ENCODE peak calls at places on chromosome 12, in six cellular contexts. B is PC-3, X is SK-N-SH, K is GM23248, U is GM23338, Z is MM.1S. E is an unnamed sample. For H3F3A, the result is how much of the 10 kb centered on the place peaks cover.

GRCh38 chr12:116266631-116267349 is 10.7 kb downstream of the MED13L start:
- DNase-seq in B (no peak), X (no peak), K (peak), U (no peak), Z (no peak), E (no peak)

GRCh38 chr12:124713436-124714082 is 146.1 kb upstream of the NCOR2 start:
- DNase-seq in B (no peak), X (peak), K (peak), U (no peak), Z (peak), E (peak)

GRCh38 chr12:6605425-6606330 is 1.5 kb downstream of the CHD4 start:
- DNase-seq in B (peak), X (peak), K (peak), U (peak), Z (peak), E (peak)

GRCh38 chr12:2693204-2693860 is 101.4 kb upstream of the FKBP4 start:
- DNase-seq in B (no peak), X (no peak), K (no peak), U (peak), Z (no peak), E (peak)

GRCh38 chr12:39300799-39301198 is 142.1 kb downstream of the KIF21A start:
- DNase-seq in B (no peak), X (no peak), K (peak), U (no peak), Z (no peak), E (no peak)

GRCh38 chr12:203462-204260 is 10.3 kb downstream of the SLC6A12 start:
- DNase-seq in B (no peak), X (peak), K (no peak), U (peak), Z (no peak), E (peak)

GRCh38 chr12:32312049-32312670 is 87.2 kb upstream of the FGD4 start:
- DNase-seq in B (peak), X (peak), K (peak), U (peak), Z (peak), E (peak)

GRCh38 chr12:113854385-113855136 is 111.6 kb downstream of the RBM19 start:
- DNase-seq in B (no peak), X (no peak), K (no peak), U (no peak), Z (no peak), E (no peak)

GRCh38 chr12:27309293-27309994 is 23.2 kb upstream of the BMAL2 start:
- DNase-seq in B (no peak), X (no peak), K (no peak), U (no peak), Z (peak), E (no peak)

GRCh38 chr12:49791700-49792099 is 36.5 kb downstream of the NCKAP5L start:
- DNase-seq in B (no peak), X (no peak), K (no peak), U (no peak), Z (no peak), E (no peak)

GRCh38 chr12:89574736-89575208 is 48.9 kb upstream of the POC1B start:
- DNase-seq in B (no peak), X (no peak), K (peak), U (peak), Z (no peak), E (no peak)

GRCh38 chr12:41514907-41515306 is 326.8 kb downstream of the PDZRN4 start:
- DNase-seq in B (no peak), X (peak), K (no peak), U (peak), Z (no peak), E (peak)

GRCh38 chr12:34033628-34034296 is 11.5 kb downstream of the ALG10 start:
- DNase-seq in B (peak), X (peak), K (peak), U (peak), Z (peak), E (peak)

GRCh38 chr12:109779382-109779781 is 53.8 kb downstream of the TRPV4 start:
- DNase-seq in B (peak), X (no peak), K (no peak), U (no peak), Z (no peak), E (no peak)

GRCh38 chr12:121992059-121992879 is 29.4 kb upstream of the BCL7A start:
- DNase-seq in B (peak), X (no peak), K (peak), U (no peak), Z (no peak), E (no peak)

GRCh38 chr12:19388131-19388549 is 51.2 kb upstream of the AEBP2 start:
- DNase-seq in B (no peak), X (no peak), K (peak), U (no peak), Z (no peak), E (no peak)

GRCh38 chr12:9134981-9135628 is 19.4 kb upstream of the A2M start:
- DNase-seq in B (peak), X (no peak), K (no peak), U (peak), Z (peak), E (no peak)

GRCh38 chr12:127485528-127485927 is 781.4 kb upstream of the TMEM132C start:
- DNase-seq in B (peak), X (no peak), K (peak), U (no peak), Z (peak), E (no peak)

GRCh38 chr12:132238487-132239248 is 90.7 kb downstream of the GALNT9 start:
- DNase-seq in B (no peak), X (no peak), K (peak), U (no peak), Z (no peak), E (no peak)

GRCh38 chr12:121578230-121579189 is 2.3 kb downstream of the KDM2B start:
- DNase-seq in B (no peak), X (peak), K (peak), U (peak), Z (no peak), E (peak)

GRCh38 chr12:25463521-25463920 is 89.6 kb downstream of the LMNTD1 start:
- DNase-seq in B (no peak), X (no peak), K (no peak), U (no peak), Z (no peak), E (no peak)

GRCh38 chr12:25734529-25735180 is 181.6 kb upstream of the LMNTD1 start:
- DNase-seq in B (no peak), X (no peak), K (no peak), U (no peak), Z (no peak), E (no peak)

GRCh38 chr12:116385486-116386217 is 108.2 kb upstream of the MED13L start:
- DNase-seq in B (no peak), X (no peak), K (no peak), U (peak), Z (no peak), E (peak)

GRCh38 chr12:12881495-12881894 is 9.9 kb upstream of the GPRC5A start:
- DNase-seq in B (peak), X (no peak), K (peak), U (no peak), Z (no peak), E (no peak)

GRCh38 chr12:48977290-48978281 is 536 bp upstream of the WNT1 start:
- DNase-seq in B (peak), X (peak), K (peak), U (peak), Z (peak), E (peak)

GRCh38 chr12:112013601-112014402 is 576 bp downstream of the ERP29 start:
- DNase-seq in B (peak), X (peak), K (peak), U (peak), Z (peak), E (peak)

GRCh38 chr12:63967358-63967757 is 122.9 kb downstream of the SRGAP1 start:
- DNase-seq in B (peak), X (no peak), K (peak), U (no peak), Z (no peak), E (no peak)

GRCh38 chr12:112577473-112578334 is 159.0 kb downstream of the PTPN11 start:
- DNase-seq in B (no peak), X (no peak), K (no peak), U (peak), Z (no peak), E (peak)

GRCh38 chr12:19462441-19462840 is 23.1 kb downstream of the AEBP2 start:
- DNase-seq in B (no peak), X (peak), K (no peak), U (no peak), Z (no peak), E (no peak)

DNA sequence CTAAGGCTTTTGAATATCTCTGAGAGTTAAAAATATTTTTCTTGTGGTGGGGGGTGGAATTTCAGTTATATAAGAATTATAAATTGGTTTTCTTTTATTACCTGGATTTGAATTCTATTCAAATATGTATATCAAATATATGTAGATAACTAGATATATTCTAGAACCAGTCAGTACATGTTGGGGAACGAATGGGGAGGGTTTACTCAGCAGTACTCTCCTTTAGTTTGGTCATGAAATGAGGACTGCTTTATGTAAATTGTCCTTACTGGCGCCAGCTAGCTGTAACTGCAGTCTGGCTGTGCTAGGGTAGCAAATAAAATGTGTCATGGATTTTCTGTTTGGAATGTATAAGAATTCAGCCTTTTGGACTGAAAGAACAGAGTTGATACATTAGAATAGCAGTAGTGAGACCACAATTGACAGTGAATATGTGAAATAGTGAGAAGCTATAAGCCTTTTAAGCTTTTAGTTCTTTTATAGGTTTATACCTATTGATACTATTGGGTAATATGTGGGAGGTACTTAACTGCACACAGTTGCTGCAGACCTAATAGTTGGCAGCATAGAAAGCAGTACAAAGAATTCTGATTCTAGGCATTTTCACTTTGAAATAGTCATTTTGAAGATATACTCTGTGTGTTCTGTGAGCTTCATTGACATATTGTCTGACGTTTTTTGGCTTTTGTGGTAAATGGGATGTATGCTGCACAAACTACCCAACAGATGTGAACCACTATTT is 29.0 kb downstream of the ATF7IP start:
- DNase-seq in B (peak), X (peak), K (peak), U (peak), Z (peak), E (peak)
- TF ChIP-seq EZH2phosphoT487 in B (no peak), X (no peak), K (no peak), U (no peak), Z (no peak), E (no peak)

GRCh38 chr12:56636118-56636674 is 6.1 kb upstream of the BAZ2A start:
- DNase-seq in B (peak), X (peak), K (peak), U (peak), Z (peak), E (peak)
- H3F3A ChIP-seq in B (under half), X (half or more), K (under half), U (under half), Z (half or more), E (half or more)

DNA sequence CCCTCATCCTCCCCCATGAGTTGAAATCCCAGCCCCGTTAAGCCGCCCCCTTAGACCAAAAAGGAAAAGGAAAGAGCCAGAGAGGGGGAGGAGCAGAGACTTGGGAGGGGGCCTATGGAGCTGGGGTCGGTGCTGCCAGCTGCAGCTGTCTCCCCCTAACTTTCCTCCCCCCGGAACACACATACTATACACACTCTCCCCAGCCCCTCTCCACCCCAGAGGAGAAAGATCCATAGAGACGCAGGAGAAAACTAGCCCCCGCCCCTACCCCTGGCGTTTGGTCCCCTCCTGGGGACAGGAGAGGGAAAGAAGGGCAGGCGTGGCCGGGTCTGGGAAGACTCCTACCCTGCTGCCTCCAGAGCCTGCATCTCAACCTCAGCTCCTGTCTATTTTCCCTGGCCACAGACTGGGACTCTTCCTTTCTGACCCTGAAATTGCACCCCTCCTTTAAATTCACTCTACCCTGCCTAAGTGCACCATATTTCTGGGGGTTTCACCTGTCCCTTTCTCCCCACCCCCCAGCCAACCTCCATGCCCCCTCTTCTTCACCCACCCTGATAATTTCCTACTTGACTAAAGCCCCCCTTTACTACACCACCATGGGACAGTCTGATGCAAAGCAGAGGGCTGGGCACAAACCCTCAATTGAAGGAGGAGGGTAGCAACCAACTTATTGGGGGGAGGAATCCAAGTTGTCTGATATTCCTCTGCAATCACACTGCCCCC is 1.6 kb upstream of the HOXC9 start:
- DNase-seq in B (no peak), X (no peak), K (no peak), U (no peak), Z (no peak), E (no peak)
- H3K4me2 ChIP-seq in B (peak), X (no peak), K (no peak), U (peak), Z (no peak), E (no peak)

GRCh38 chr12:108603743-108604142 is 5.9 kb upstream of the TMEM119 start:
- DNase-seq in B (no peak), X (no peak), K (no peak), U (no peak), Z (no peak), E (no peak)

GRCh38 chr12:108605000-108605689 is 7.3 kb upstream of the TMEM119 start:
- DNase-seq in B (no peak), X (no peak), K (no peak), U (no peak), Z (no peak), E (no peak)

GRCh38 chr12:108605690-108606406 is 8.0 kb upstream of the TMEM119 start:
- DNase-seq in B (no peak), X (no peak), K (no peak), U (no peak), Z (no peak), E (no peak)

GRCh38 chr12:108602961-108603704 is 5.2 kb upstream of the TMEM119 start:
- DNase-seq in B (no peak), X (no peak), K (no peak), U (no peak), Z (no peak), E (no peak)

DNA sequence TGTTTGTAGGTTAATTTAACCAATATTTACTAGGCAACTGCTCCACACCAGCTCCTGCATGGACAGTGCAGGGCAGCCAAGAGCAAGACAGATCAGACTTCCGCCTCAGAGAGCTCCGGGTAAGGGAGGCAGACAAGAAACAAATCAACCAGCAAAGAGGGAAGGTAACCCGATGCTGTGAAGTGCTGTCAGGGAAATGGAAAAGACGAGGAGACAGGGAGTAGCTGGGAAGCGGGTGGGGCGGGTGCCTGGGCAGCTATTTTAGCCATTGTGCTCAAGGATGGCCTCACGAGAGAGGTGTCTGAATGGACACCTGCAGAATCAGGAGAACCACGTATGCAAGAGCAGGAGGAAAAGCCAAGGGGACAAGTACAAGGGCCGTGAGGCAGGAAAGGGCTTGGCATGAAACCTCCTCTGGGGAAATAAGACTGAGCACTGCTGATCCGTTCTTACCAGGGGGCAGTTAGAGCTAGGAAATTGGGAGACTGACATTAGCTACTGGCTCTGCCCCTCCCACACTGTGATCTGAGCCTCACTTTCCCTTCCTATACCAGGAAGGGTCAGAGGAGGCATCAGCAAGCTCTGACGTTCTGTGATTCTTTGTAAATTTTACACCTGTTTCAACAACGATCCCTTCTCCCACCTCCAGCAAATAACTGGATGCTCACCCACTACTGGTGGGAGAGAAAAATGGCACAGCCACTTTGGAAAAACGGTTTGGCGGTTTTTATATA is 6.5 kb upstream of the TMEM119 start:
- DNase-seq in B (no peak), X (no peak), K (no peak), U (no peak), Z (no peak), E (peak)
- TF ChIP-seq EZH2phosphoT487 in B (no peak), X (no peak), K (no peak), U (no peak), Z (no peak), E (no peak)

GRCh38 chr12:51389302-51389999 is 1.8 kb downstream of the GALNT6 start:
- DNase-seq in B (peak), X (no peak), K (peak), U (no peak), Z (no peak), E (no peak)
- H3F3A ChIP-seq in B (under half), X (under half), K (under half), U (under half), Z (under half), E (under half)

DNA sequence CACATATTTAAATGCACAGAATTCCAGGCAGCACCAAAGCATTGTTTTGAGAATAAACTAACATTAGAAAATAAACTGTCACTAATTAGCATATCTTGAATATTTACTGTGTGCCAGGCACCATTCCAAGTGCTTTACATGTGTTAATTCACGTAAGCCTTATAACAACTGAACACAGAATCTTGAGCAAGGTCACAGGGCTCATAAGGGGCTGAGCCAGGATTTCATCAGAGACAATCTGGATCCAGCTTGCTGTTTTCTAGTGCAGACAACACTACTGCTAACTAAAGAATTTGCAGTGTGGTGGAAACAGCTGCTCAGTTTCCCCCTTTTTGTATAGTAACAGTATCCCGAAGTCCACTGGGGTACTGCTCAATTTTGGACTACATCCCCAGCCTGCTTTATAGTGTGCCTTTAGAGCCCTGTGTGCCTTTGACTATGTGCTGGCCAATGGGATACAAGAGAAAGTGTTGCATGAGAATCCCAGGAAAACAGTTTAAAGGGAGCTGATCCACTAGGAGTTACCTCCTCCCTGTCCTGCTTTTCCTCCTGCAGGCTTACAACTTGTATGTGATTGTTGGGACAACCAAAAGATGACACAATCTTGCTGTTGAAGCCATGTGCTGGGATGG is 36.0 kb upstream of the RMST start:
- DNase-seq in B (no peak), X (no peak), K (no peak), U (peak), Z (no peak), E (no peak)
- H3K4me2 ChIP-seq in B (no peak), X (no peak), K (no peak), U (peak), Z (no peak), E (no peak)

GRCh38 chr12:76220980-76221379 is 127.2 kb downstream of the BBS10 start:
- DNase-seq in B (no peak), X (no peak), K (no peak), U (peak), Z (no peak), E (peak)
- TF ChIP-seq EZH2phosphoT487 in B (no peak), X (no peak), K (no peak), U (no peak), Z (no peak), E (no peak)

DNA sequence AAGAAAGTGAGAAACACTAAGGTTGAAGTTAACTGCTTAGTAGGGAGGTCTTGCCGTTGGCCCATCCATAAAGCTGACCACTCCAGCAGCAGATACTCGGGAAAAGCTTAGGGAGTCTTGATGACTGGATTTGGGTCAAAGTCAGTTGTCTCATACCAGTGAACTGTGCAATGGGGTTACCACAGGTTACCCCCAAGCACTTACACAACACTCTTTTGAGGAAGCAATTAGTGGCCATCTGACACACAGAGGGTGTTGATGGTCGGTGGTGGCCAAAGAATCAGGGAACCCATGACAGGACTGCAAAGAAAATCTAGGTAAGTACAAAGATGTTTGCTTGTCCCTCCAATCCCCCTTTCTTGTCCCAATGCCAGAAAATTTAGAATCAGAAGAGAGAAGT is 410.2 kb downstream of the APAF1 start:
- DNase-seq in B (no peak), X (no peak), K (no peak), U (no peak), Z (no peak), E (no peak)
- H3F3A ChIP-seq in B (under half), X (under half), K (under half), U (under half), Z (under half), E (under half)

GRCh38 chr12:83710851-83711250 is 1024.1 kb downstream of the TMTC2 start:
- DNase-seq in B (no peak), X (no peak), K (no peak), U (no peak), Z (no peak), E (no peak)

DNA sequence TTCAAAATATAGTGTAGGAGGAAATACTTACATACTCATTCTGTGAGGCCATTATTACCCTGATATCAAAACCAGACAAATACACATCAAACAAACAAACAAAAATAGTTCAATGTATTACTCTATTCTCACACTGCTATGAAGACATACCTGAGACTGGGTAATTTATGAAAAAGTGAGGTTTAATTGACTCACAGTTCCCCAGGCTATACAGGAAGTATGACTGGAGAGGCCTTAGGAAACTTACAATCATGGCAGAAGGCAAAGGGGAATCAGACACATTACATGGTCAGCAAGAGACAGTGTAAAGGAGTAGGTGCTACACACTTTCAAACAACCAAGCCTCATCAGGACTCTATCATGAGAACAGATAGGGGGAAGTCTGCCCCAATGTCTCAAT is 1023.2 kb downstream of the TMTC2 start:
- DNase-seq in B (no peak), X (no peak), K (no peak), U (no peak), Z (no peak), E (no peak)
- H3K4me2 ChIP-seq in B (no peak), X (no peak), K (no peak), U (no peak), Z (no peak), E (no peak)

E was measured in neural progenitor cell.